ENCODE peak calls at places on chromosome 6, in eight cellular contexts. X, U, F, P, H, T, D and J are unnamed samples. For H3K9me3, the result is how much of the 10 kb centered on the place peaks cover.

GRCh38 chr6:101393291-101394251 is at the start of gene GRIK2:
- DNase-seq in D (no peak), P (no peak), H (no peak), U (peak), X (peak), F (no peak), T (peak), J (no peak)

GRCh38 chr6:22877946-22878705 is 308.8 kb downstream of the HDGFL1 start:
- DNase-seq in D (no peak), U (no peak), T (no peak), X (no peak), P (no peak), H (no peak), F (no peak), J (no peak)

GRCh38 chr6:112618796-112619195 is 271.7 kb downstream of the RFPL4B start:
- DNase-seq in U (no peak), H (no peak), P (no peak), X (no peak), F (no peak), T (no peak), D (no peak), J (no peak)

GRCh38 chr6:26312501-26313390 is 52.3 kb upstream of the BTN3A2 start:
- DNase-seq in P (peak), H (peak), U (peak), D (peak), F (peak), T (peak), X (no peak), J (peak)

GRCh38 chr6:85449818-85450577 is at the start of gene NT5E:
- DNase-seq in P (no peak), D (no peak), H (peak), X (peak), U (peak), F (peak), T (peak), J (no peak)

GRCh38 chr6:111980168-111980567 is 73.7 kb upstream of the CCN6 start:
- DNase-seq in H (no peak), P (no peak), X (no peak), U (peak), D (no peak), T (no peak), F (no peak), J (no peak)

GRCh38 chr6:31822038-31822821 is 5.3 kb upstream of the HSPA1B start:
- DNase-seq in P (peak), T (peak), H (peak), F (peak), X (peak), D (peak), U (peak), J (peak)

GRCh38 chr6:111253999-111254778 is 166.9 kb downstream of the SLC16A10 start:
- DNase-seq in F (no peak), T (no peak), D (no peak), P (no peak), U (no peak), X (no peak), H (no peak), J (no peak)

GRCh38 chr6:43221046-43221773 is 8.1 kb downstream of the DNPH1 start:
- DNase-seq in F (no peak), U (peak), T (peak), P (no peak), D (no peak), H (no peak), X (no peak), J (no peak)

GRCh38 chr6:33030245-33030644 is 20.9 kb upstream of the HLA-DOA start:
- DNase-seq in T (no peak), X (no peak), F (no peak), H (no peak), D (no peak), P (no peak), U (no peak), J (peak)

GRCh38 chr6:158115508-158115907 is 52.6 kb downstream of the SERAC1 start:
- DNase-seq in P (no peak), X (no peak), F (no peak), T (no peak), H (no peak), U (no peak), D (no peak), J (no peak)

GRCh38 chr6:43887340-43887858 is 117.4 kb downstream of the VEGFA start:
- DNase-seq in P (no peak), T (peak), U (no peak), X (no peak), H (no peak), F (peak), D (no peak), J (no peak)

GRCh38 chr6:153170511-153170910 is 39.4 kb upstream of the RGS17 start:
- DNase-seq in H (no peak), U (no peak), X (peak), T (no peak), F (no peak), P (no peak), D (no peak), J (no peak)

GRCh38 chr6:8556370-8557018 is 121.1 kb upstream of the SLC35B3 start:
- DNase-seq in U (no peak), T (no peak), D (no peak), F (no peak), P (no peak), X (peak), H (no peak), J (no peak)

GRCh38 chr6:120736740-120737139 is 597.5 kb downstream of the TBC1D32 start:
- DNase-seq in X (no peak), H (no peak), F (no peak), D (no peak), U (no peak), T (no peak), P (no peak), J (no peak)

GRCh38 chr6:73722318-73723060 is 26.5 kb downstream of the CD109 start:
- DNase-seq in D (no peak), P (no peak), U (no peak), T (no peak), X (no peak), F (no peak), H (no peak), J (no peak)

GRCh38 chr6:110664933-110665332 is 150.3 kb downstream of the CDK19 start:
- DNase-seq in X (no peak), F (no peak), D (no peak), T (no peak), U (no peak), H (no peak), P (no peak), J (no peak)

GRCh38 chr6:1312193-1312443 is 220 bp downstream of the FOXQ1 start:
- DNase-seq in D (no peak), X (no peak), H (no peak), F (no peak), U (no peak), P (no peak), T (no peak), J (no peak)

GRCh38 chr6:13486679-13487121 is 700 bp downstream of the GFOD1 start:
- DNase-seq in X (peak), D (peak), H (peak), U (peak), P (peak), F (peak), T (peak), J (peak)

GRCh38 chr6:11213305-11214106 is 19.0 kb downstream of the NEDD9 start:
- DNase-seq in H (no peak), U (no peak), F (no peak), T (no peak), D (no peak), P (no peak), X (no peak), J (no peak)

GRCh38 chr6:123430966-123431365 is 205.8 kb downstream of the TRDN start:
- DNase-seq in U (no peak), F (no peak), H (no peak), D (no peak), P (no peak), T (no peak), X (no peak), J (no peak)

GRCh38 chr6:29887330-29887818 is 55.0 kb upstream of the HLA-A start:
- DNase-seq in T (no peak), F (peak), X (no peak), D (peak), U (peak), H (peak), P (peak), J (no peak)

GRCh38 chr6:53483423-53484353 is 61.2 kb downstream of the GCLC start:
- DNase-seq in D (no peak), U (peak), T (peak), P (no peak), X (no peak), F (peak), H (no peak), J (peak)

GRCh38 chr6:28413681-28414080 is 14.1 kb upstream of the ZSCAN12 start:
- DNase-seq in U (no peak), T (no peak), X (no peak), H (no peak), D (no peak), P (no peak), F (no peak), J (no peak)

GRCh38 chr6:106084106-106084963 is 1.8 kb upstream of the PRDM1 start:
- DNase-seq in P (no peak), U (no peak), F (no peak), X (peak), T (peak), D (no peak), H (no peak), J (peak)

GRCh38 chr6:66161546-66162108 is 454.6 kb upstream of the EYS start:
- DNase-seq in U (no peak), T (no peak), F (no peak), D (no peak), H (no peak), X (no peak), P (no peak), J (no peak)
- H3K9me3 ChIP-seq in U (under half), T (under half), F (under half), D (under half), H (under half), X (under half), P (under half), J (under half)

DNA sequence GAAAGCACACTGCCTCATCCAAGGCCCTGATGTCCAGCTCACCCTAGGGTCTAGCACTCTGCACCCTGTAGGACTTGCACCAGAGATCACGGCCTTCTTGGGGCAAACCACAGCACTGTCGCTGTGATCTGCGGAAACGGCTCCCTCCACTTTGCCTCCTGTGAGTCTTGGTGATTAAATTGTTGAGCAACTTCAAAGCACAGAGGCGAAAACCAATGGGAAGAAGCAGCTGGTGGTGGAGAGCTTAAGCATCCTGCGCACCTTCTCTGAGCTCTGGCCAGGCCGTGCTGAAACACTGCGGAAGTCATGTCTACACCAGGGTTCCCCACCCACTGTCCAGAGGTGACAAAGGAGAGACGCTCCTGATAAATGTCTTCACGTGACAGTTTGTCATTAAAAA is 3.2 kb downstream of the RAMACL start:
- DNase-seq in U (no peak), F (no peak), P (no peak), H (no peak), T (no peak), X (no peak), D (no peak), J (no peak)
- H3K27ac ChIP-seq in U (no peak), F (no peak), P (no peak), H (no peak), T (no peak), X (no peak), D (no peak), J (no peak)

GRCh38 chr6:49890988-49891387 is 24.7 kb upstream of the CRISP1 start:
- DNase-seq in U (no peak), T (no peak), P (no peak), F (no peak), H (no peak), D (no peak), X (no peak), J (no peak)
- H3K9me3 ChIP-seq in U (under half), T (under half), P (under half), F (under half), H (under half), D (under half), X (under half), J (under half)

DNA sequence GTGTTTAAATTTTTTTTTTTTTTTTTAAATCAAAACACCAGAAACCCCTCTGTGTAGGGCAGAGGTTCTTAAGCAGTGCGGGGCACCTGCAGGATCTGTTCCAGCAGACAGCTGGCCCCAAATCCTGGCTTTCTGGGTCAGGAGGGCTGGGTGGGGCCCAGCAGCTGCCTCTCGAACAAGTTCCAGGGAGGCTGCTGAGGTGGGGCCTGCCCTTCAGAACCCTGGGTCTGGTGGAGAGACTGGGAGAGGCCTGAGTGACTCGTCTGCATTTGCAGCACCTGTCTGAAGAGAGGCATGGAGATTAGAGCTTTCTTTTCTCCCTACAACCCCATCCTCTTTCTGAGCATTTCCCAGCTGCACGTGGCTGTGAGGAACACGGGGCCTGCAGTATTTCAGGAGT is 8.4 kb downstream of the PSMG4 start:
- DNase-seq in X (no peak), U (no peak), T (no peak), D (no peak), H (no peak), F (no peak), P (no peak), J (no peak)
- H3K27ac ChIP-seq in X (no peak), U (no peak), T (no peak), D (no peak), H (no peak), F (no peak), P (no peak), J (no peak)

DNA sequence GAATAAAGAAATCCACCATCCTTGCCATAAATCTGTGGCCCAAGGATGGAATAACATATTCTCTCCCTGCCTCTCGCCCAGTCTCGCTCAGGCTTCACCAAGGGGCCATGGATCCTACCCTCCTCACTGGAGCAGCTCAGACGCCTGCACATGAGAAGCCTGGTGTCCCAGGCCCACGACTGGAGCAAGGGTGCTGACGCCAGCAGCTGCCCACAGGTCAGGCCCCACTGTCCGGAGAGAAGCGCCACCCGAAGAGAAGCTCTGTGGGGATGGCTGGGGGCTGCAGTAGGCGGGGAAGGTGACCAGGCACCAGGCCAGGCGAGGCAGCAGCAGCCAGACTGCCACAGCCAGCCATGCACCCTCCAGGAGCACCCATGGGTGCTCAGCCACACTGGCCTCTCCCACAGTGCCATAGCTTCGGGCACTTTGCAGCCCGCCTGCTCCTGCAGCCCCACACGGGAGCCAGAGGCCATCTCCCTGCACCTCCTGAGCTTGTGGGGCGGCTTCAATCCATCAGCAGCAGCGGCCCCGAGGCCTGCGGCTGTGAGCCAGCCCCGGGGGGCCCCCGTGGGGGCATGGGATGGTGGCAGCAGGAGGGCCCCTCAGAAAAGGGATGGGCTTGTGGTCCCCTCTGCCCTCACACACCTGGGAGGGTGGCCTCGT is 286.2 kb upstream of the SGK1 start:
- DNase-seq in D (no peak), P (no peak), H (no peak), X (no peak), T (no peak), F (no peak), U (no peak), J (no peak)
- H3K9me3 ChIP-seq in D (under half), P (under half), H (under half), X (under half), T (under half), F (under half), U (under half), J (under half)

GRCh38 chr6:116556065-116556464 is 2.5 kb downstream of the CALHM4 start:
- DNase-seq in D (no peak), H (no peak), T (no peak), P (no peak), X (no peak), F (no peak), U (no peak), J (no peak)

GRCh38 chr6:116560130-116560529 is 6.6 kb downstream of the CALHM4 start:
- DNase-seq in X (no peak), T (no peak), U (no peak), D (no peak), H (no peak), P (no peak), F (no peak), J (no peak)

GRCh38 chr6:116553451-116553850 is at the start of gene CALHM4:
- DNase-seq in U (no peak), T (no peak), D (no peak), X (no peak), H (no peak), P (no peak), F (no peak), J (no peak)

GRCh38 chr6:116557863-116558262 is 4.3 kb downstream of the CALHM4 start:
- DNase-seq in H (no peak), U (peak), T (no peak), D (no peak), P (no peak), X (peak), F (peak), J (no peak)

GRCh38 chr6:116556814-116557403 is 3.4 kb downstream of the CALHM4 start:
- DNase-seq in T (no peak), D (no peak), P (no peak), U (no peak), X (no peak), H (no peak), F (no peak), J (no peak)
- H3K27ac ChIP-seq in T (no peak), D (no peak), P (no peak), U (no peak), X (peak), H (no peak), F (no peak), J (no peak)

GRCh38 chr6:168554472-168554871 is 113.5 kb downstream of the SMOC2 start:
- DNase-seq in P (no peak), H (no peak), D (no peak), T (no peak), F (no peak), U (no peak), X (no peak), J (no peak)
- H3K9me3 ChIP-seq in P (under half), H (under half), D (under half), T (under half), F (under half), U (under half), X (under half), J (under half)

GRCh38 chr6:136424450-136424849 is 125.8 kb downstream of the MAP7 start:
- DNase-seq in F (no peak), H (no peak), U (no peak), X (no peak), T (no peak), D (no peak), P (no peak), J (no peak)
- H3K27ac ChIP-seq in F (no peak), H (no peak), U (no peak), X (peak), T (no peak), D (no peak), P (no peak), J (no peak)